ENCODE peak calls at places on chromosomes 12 and 14, in seven cellular contexts. V is GM23248, Y is uterus, K is H1, C is stomach, H is right cardiac atrium, A is aorta. W is an unnamed sample.

GRCh38 chr14:98956616-98957015 is 315.4 kb downstream of the BCL11B start:
- DNase-seq in Y (no peak), A (no peak), H (no peak), C (no peak), V (peak; percentile 8), K (no peak), W (no peak)

GRCh38 chr14:56339855-56340701 is 221.9 kb downstream of the PELI2 start:
- DNase-seq in K (peak; percentile 56), A (peak; percentile 84), H (peak; percentile 94), V (peak; percentile 98), C (peak; percentile 66), Y (peak; percentile 73), W (peak; percentile 12)

GRCh38 chr14:68342216-68342615 is 450.7 kb downstream of the ZFP36L1 start:
- DNase-seq in Y (no peak), C (no peak), A (no peak), V (no peak), K (no peak), H (no peak), W (no peak)

GRCh38 chr12:103978384-103978982 is 12.8 kb downstream of the TDG start:
- DNase-seq in H (no peak), K (no peak), Y (no peak), C (no peak), V (no peak), A (no peak), W (no peak)

GRCh38 chr12:89514751-89515150 is 9.8 kb downstream of the GALNT4 start:
- DNase-seq in C (no peak), A (no peak), H (no peak), Y (no peak), K (no peak), V (no peak), W (no peak)

GRCh38 chr14:53462931-53463778 is 310.0 kb upstream of the DDHD1 start:
- DNase-seq in C (no peak), H (no peak), Y (no peak), V (no peak), A (no peak), K (no peak), W (no peak)

GRCh38 chr12:125330645-125331341 is 265.6 kb downstream of the AACS start:
- DNase-seq in Y (peak; percentile 22), H (peak; percentile 87), V (peak; percentile 64), A (peak; percentile 65), C (peak; percentile 63), K (peak; percentile 98), W (no peak)

GRCh38 chr14:63510538-63510937 is 32.6 kb downstream of the PPP2R5E start:
- DNase-seq in C (no peak), H (no peak), A (no peak), K (no peak), Y (no peak), V (no peak), W (no peak)

GRCh38 chr12:24861751-24862575 is 86.9 kb downstream of the BCAT1 start:
- DNase-seq in V (no peak), Y (no peak), K (no peak), H (no peak), A (no peak), C (no peak), W (no peak)

GRCh38 chr12:129467289-129467688 is 436.5 kb downstream of the TMEM132D start:
- DNase-seq in V (no peak), C (no peak), Y (no peak), H (no peak), A (no peak), K (no peak), W (no peak)

GRCh38 chr14:67722293-67722692 is 20.6 kb downstream of the RDH12 start:
- DNase-seq in K (no peak), A (peak; percentile 74), Y (peak; percentile 75), H (peak; percentile 92), C (peak; percentile 69), V (peak; percentile 42), W (no peak)

GRCh38 chr14:76133103-76133502 is 18.6 kb upstream of the GPATCH2L start:
- DNase-seq in A (no peak), H (no peak), Y (no peak), V (peak; percentile 47), K (no peak), C (no peak), W (no peak)

GRCh38 chr12:12226187-12226586 is 40.7 kb downstream of the LRP6 start:
- DNase-seq in A (no peak), C (no peak), K (no peak), V (no peak), Y (no peak), H (no peak), W (no peak)

GRCh38 chr12:34108967-34109366 is 86.7 kb downstream of the ALG10 start:
- DNase-seq in H (no peak), V (no peak), C (no peak), A (no peak), K (no peak), Y (no peak), W (no peak)

GRCh38 chr12:59643576-59643975 is 47.7 kb downstream of the SLC16A7 start:
- DNase-seq in A (no peak), K (no peak), H (no peak), Y (no peak), V (no peak), C (no peak), W (no peak)

GRCh38 chr14:23054000-23054811 is 3.1 kb downstream of the CDH24 start:
- DNase-seq in K (no peak), H (peak; percentile 62), C (no peak), A (no peak), Y (no peak), V (no peak), W (peak; percentile 28)

GRCh38 chr12:53577941-53578352 is 48.2 kb downstream of the ATF7 start:
- DNase-seq in C (no peak), V (no peak), Y (no peak), H (no peak), K (no peak), A (no peak), W (no peak)

DNA sequence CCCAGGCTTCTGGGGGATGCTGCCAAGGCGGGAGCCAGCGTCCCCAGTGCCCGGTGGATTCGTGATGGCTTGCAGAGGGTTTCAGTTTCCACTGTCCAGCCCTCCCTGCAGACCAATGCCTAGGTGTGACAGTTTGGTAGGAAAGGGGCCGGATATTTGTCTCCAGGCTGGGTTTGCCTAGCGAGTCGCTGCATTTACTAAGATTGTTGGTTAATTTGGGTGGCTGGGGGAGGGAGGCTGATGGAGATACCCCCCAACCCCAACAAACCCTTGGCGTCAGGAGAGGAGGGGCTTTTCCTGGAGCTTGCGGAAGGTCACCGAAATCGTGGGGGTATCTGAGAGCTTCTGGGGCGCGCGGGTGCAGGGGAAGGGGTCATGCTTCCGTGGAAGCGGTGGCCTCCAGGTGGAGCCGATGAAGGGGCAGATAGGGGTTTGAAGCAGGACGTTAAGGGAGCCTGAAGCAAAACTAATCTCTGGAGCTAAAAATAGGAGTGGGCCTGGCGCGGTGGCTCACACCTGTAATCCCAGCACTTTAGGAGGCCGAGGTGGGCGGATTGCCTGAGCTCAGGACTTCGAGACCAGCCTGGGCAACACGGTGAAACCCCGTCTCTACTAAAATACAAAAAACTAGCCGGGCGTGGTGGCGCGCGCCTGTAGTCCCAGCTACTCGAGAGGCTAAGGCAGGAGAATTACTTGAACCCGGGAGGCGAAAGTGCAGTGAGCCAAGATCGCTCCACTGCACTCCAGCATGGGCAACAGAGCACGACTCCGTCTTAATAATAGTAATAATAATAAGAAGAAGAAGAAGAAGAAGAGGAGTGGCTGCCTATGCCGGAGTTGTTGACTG is 1.1 kb upstream of the CDC42BPB start:
- DNase-seq in Y (no peak), C (no peak), V (peak; percentile 48), A (no peak), K (no peak), H (peak; percentile 60), W (no peak)
- H3K4me3 ChIP-seq in Y (peak overlapping the region; percentile 68), C (peak overlapping the region; percentile 96), V (peak overlapping the region; percentile 86), A (peak overlapping the region; percentile 53), K (peak overlapping the region; percentile 54), H (peak overlapping the region; percentile 84), W (peak overlapping the region; percentile 26)

DNA sequence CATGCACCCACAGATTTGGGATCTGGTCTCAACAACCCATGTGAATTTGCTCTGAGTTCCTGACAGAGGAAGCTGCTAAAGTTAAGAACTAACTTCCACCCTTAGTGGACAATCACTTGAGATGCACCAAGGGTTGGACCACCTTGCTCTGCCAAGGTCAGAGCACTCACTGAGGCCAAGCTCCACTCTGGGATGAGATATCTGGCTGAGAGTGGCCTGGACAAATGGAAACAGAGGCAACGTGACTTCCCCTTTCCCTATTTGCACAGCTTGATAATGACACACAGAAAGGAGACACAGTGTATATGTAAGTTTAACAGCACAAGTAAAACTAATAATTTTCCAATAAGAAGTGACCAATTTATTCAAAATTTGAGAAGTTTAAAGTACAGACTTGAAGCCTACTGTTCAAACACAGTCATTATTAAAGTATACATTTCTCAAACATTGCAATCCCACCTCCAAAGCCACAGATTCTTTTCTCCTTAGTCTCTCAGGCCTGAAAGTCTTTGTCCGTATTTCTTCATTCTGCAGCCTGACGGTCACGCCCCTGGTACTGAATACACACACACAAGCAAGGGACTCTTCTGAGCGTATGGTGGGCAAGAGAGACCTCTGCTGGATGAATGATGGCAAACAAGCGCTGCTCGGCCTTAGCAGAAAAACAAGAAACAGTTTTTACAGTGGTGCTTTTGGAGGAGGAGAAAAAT is 28.6 kb downstream of the TMEM30B start:
- DNase-seq in V (peak; percentile 97), C (peak; percentile 69), Y (peak; percentile 68), H (peak; percentile 84), K (peak; percentile 59), A (peak; percentile 83), W (peak; percentile 21)
- H3K27ac ChIP-seq in V (peak overlapping the region; percentile 72), C (no peak overlapping the region), Y (no peak overlapping the region), H (no peak overlapping the region), K (no peak overlapping the region), A (no peak overlapping the region), W (no peak overlapping the region)

GRCh38 chr12:96383371-96383770 is 16.9 kb downstream of the CDK17 start:
- DNase-seq in K (no peak), V (no peak), H (no peak), Y (no peak), A (no peak), C (no peak), W (no peak)

GRCh38 chr12:96387981-96388380 is 12.3 kb downstream of the CDK17 start:
- DNase-seq in C (no peak), H (no peak), K (no peak), A (no peak), V (no peak), Y (peak; percentile 24), W (no peak)

GRCh38 chr12:96383991-96384390 is 16.2 kb downstream of the CDK17 start:
- DNase-seq in K (no peak), H (no peak), C (no peak), Y (no peak), V (peak; percentile 65), A (no peak), W (no peak)

GRCh38 chr12:96392397-96392796 is 7.8 kb downstream of the CDK17 start:
- DNase-seq in V (no peak), K (no peak), H (no peak), Y (no peak), A (no peak), C (no peak), W (no peak)

DNA sequence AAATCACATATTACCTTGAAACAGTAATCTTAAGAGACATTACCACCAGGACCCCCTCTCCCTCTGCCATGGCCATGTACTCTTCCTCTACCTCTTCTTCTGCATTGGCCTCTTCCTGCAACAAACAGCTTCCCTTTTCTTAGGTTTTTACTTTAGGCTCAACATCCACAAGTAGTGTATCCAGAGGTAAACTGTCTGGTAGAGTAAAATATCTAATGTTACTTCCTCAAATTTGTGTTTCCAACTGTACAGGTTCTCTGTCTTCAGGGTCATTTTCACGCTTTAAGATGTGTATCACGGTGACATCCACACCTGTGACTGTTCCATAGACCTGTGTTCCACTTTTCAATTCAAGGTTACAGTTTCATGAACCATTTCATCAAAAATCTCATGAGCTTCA is 13.4 kb downstream of the CDK17 start:
- DNase-seq in A (no peak), V (no peak), H (no peak), Y (no peak), K (no peak), C (no peak), W (no peak)
- H3K4me3 ChIP-seq in A (no peak overlapping the region), V (no peak overlapping the region), H (no peak overlapping the region), Y (no peak overlapping the region), K (no peak overlapping the region), C (no peak overlapping the region), W (no peak overlapping the region)

GRCh38 chr12:10641735-10642500 is 28.5 kb upstream of the MAGOHB start:
- DNase-seq in H (no peak), V (peak; percentile 76), Y (no peak), C (no peak), K (no peak), A (no peak), W (no peak)
- H3K27ac ChIP-seq in H (no peak overlapping the region), V (peak overlapping the region; percentile 23), Y (no peak overlapping the region), C (no peak overlapping the region), K (no peak overlapping the region), A (no peak overlapping the region), W (no peak overlapping the region)

W was measured in CD8-positive, alpha-beta memory T cell.